ENCODE peak calls at places on chromosomes 11 and 22, in six cellular contexts. One of them, this sample, is unnamed.

GRCh38 chr11:3853935-3854659 is 1.4 kb upstream of the STIM1 start:
- DNase-seq in coronary artery: no peak
- DNase-seq in amygdala: no peak
- DNase-seq in GM19239: no peak
- DNase-seq in CD8-positive, alpha-beta memory T cell: peak
- DNase-seq in fibroblast of lung: no peak
- DNase-seq in this sample: peak

GRCh38 chr11:134027671-134028070 is 41.2 kb upstream of the JAM3 start:
- DNase-seq in fibroblast of lung: no peak
- DNase-seq in CD8-positive, alpha-beta memory T cell: peak
- DNase-seq in coronary artery: no peak
- DNase-seq in GM19239: no peak
- DNase-seq in amygdala: no peak
- DNase-seq in this sample: no peak

GRCh38 chr22:44567846-44568493 is 69.9 kb upstream of the RTL6 start:
- DNase-seq in GM19239: no peak
- DNase-seq in amygdala: no peak
- DNase-seq in fibroblast of lung: peak
- DNase-seq in CD8-positive, alpha-beta memory T cell: peak
- DNase-seq in coronary artery: no peak
- DNase-seq in this sample: no peak

GRCh38 chr11:64774144-64774543 is 4.2 kb downstream of the SF1 start:
- DNase-seq in GM19239: no peak
- DNase-seq in CD8-positive, alpha-beta memory T cell: no peak
- DNase-seq in amygdala: no peak
- DNase-seq in fibroblast of lung: no peak
- DNase-seq in coronary artery: no peak
- DNase-seq in this sample: no peak

GRCh38 chr22:37225481-37225880 is 13.2 kb upstream of the SSTR3 start:
- DNase-seq in amygdala: no peak
- DNase-seq in CD8-positive, alpha-beta memory T cell: no peak
- DNase-seq in GM19239: no peak
- DNase-seq in fibroblast of lung: peak
- DNase-seq in coronary artery: no peak
- DNase-seq in this sample: no peak

GRCh38 chr11:30106222-30106621 is 89.4 kb upstream of the KCNA4 start:
- DNase-seq in coronary artery: no peak
- DNase-seq in CD8-positive, alpha-beta memory T cell: no peak
- DNase-seq in amygdala: no peak
- DNase-seq in fibroblast of lung: no peak
- DNase-seq in GM19239: no peak
- DNase-seq in this sample: no peak

GRCh38 chr11:76577199-76577920 is 93.2 kb downstream of the LRRC32 start:
- DNase-seq in GM19239: no peak
- DNase-seq in coronary artery: peak
- DNase-seq in amygdala: no peak
- DNase-seq in fibroblast of lung: peak
- DNase-seq in CD8-positive, alpha-beta memory T cell: no peak
- DNase-seq in this sample: no peak

GRCh38 chr11:120565436-120566155 is 54.0 kb downstream of the GRIK4 start:
- DNase-seq in CD8-positive, alpha-beta memory T cell: no peak
- DNase-seq in fibroblast of lung: peak
- DNase-seq in GM19239: no peak
- DNase-seq in coronary artery: no peak
- DNase-seq in amygdala: no peak
- DNase-seq in this sample: no peak

GRCh38 chr22:24066260-24066659 is 55.2 kb downstream of the CABIN1 start:
- DNase-seq in fibroblast of lung: no peak
- DNase-seq in coronary artery: peak
- DNase-seq in amygdala: no peak
- DNase-seq in GM19239: no peak
- DNase-seq in CD8-positive, alpha-beta memory T cell: no peak
- DNase-seq in this sample: no peak

GRCh38 chr11:102345923-102346322 is 1.1 kb upstream of the BIRC2 start:
- DNase-seq in amygdala: no peak
- DNase-seq in GM19239: no peak
- DNase-seq in CD8-positive, alpha-beta memory T cell: no peak
- DNase-seq in fibroblast of lung: peak
- DNase-seq in coronary artery: no peak
- DNase-seq in this sample: no peak

GRCh38 chr22:41181349-41182241 is 23.5 kb upstream of the L3MBTL2 start:
- DNase-seq in CD8-positive, alpha-beta memory T cell: no peak
- DNase-seq in GM19239: no peak
- DNase-seq in amygdala: no peak
- DNase-seq in coronary artery: no peak
- DNase-seq in fibroblast of lung: peak
- DNase-seq in this sample: no peak

GRCh38 chr11:68505596-68505995 is 45.0 kb downstream of the PPP6R3 start:
- DNase-seq in CD8-positive, alpha-beta memory T cell: no peak
- DNase-seq in coronary artery: no peak
- DNase-seq in fibroblast of lung: peak
- DNase-seq in amygdala: no peak
- DNase-seq in GM19239: no peak
- DNase-seq in this sample: no peak

GRCh38 chr11:69402251-69402892 is 79.1 kb upstream of the LINC01488 start:
- DNase-seq in coronary artery: no peak
- DNase-seq in GM19239: no peak
- DNase-seq in fibroblast of lung: no peak
- DNase-seq in CD8-positive, alpha-beta memory T cell: no peak
- DNase-seq in amygdala: no peak
- DNase-seq in this sample: no peak

GRCh38 chr11:14029971-14030531 is 67.5 kb downstream of the SPON1 start:
- DNase-seq in amygdala: no peak
- DNase-seq in CD8-positive, alpha-beta memory T cell: no peak
- DNase-seq in coronary artery: peak
- DNase-seq in GM19239: no peak
- DNase-seq in fibroblast of lung: peak
- DNase-seq in this sample: no peak

GRCh38 chr11:69770525-69770924 is 4.6 kb downstream of the FGF4 start:
- DNase-seq in CD8-positive, alpha-beta memory T cell: no peak
- DNase-seq in coronary artery: no peak
- DNase-seq in GM19239: no peak
- DNase-seq in fibroblast of lung: no peak
- DNase-seq in amygdala: no peak
- DNase-seq in this sample: no peak

GRCh38 chr11:58498464-58498863 is 9.4 kb downstream of the OR5B21 start:
- DNase-seq in coronary artery: no peak
- DNase-seq in GM19239: no peak
- DNase-seq in CD8-positive, alpha-beta memory T cell: peak
- DNase-seq in fibroblast of lung: peak
- DNase-seq in amygdala: no peak
- DNase-seq in this sample: no peak

GRCh38 chr11:73465019-73465675 is 88.9 kb downstream of the RELT start:
- DNase-seq in fibroblast of lung: peak
- DNase-seq in CD8-positive, alpha-beta memory T cell: no peak
- DNase-seq in GM19239: no peak
- DNase-seq in coronary artery: no peak
- DNase-seq in amygdala: no peak
- DNase-seq in this sample: no peak

GRCh38 chr11:64694821-64695365 is 28.1 kb downstream of the NRXN2 start:
- DNase-seq in fibroblast of lung: no peak
- DNase-seq in coronary artery: no peak
- DNase-seq in amygdala: no peak
- DNase-seq in CD8-positive, alpha-beta memory T cell: no peak
- DNase-seq in GM19239: peak
- DNase-seq in this sample: no peak

GRCh38 chr22:17943533-17944204 is 80.7 kb downstream of the MICAL3 start:
- DNase-seq in coronary artery: no peak
- DNase-seq in CD8-positive, alpha-beta memory T cell: no peak
- DNase-seq in GM19239: no peak
- DNase-seq in fibroblast of lung: no peak
- DNase-seq in amygdala: no peak
- DNase-seq in this sample: no peak